ENCODE peak calls at places on chromosomes 16 and 17, in four cellular contexts. Z is PC-9, X is esophagus squamous epithelium, I is fibroblast of pulmonary artery. M is an unnamed sample.

GRCh38 chr16:74792225-74792624 is 17.6 kb upstream of the FA2H start:
- DNase-seq in I (no peak), Z (no peak), X (no peak), M (no peak)

GRCh38 chr16:55044366-55044975 is 113.8 kb downstream of the IRX5 start:
- DNase-seq in X (no peak), I (no peak), Z (no peak), M (no peak)

GRCh38 chr17:80663783-80664206 is 119.2 kb downstream of the RPTOR start:
- DNase-seq in X (no peak), I (peak; percentile 20), Z (no peak), M (no peak)

GRCh38 chr16:47666434-47666833 is 205.3 kb downstream of the PHKB start:
- DNase-seq in X (no peak), Z (no peak), I (no peak), M (no peak)

GRCh38 chr16:88348377-88349152 is 34.2 kb upstream of the ZNF469 start:
- DNase-seq in I (no peak), Z (no peak), X (no peak), M (no peak)

GRCh38 chr16:23514381-23515152 is 4.3 kb upstream of the GGA2 start:
- DNase-seq in I (no peak), Z (no peak), X (no peak), M (no peak)

GRCh38 chr16:7270823-7271222 is 61.8 kb upstream of the RBFOX1 start:
- DNase-seq in X (no peak), Z (no peak), I (no peak), M (no peak)

GRCh38 chr17:7747586-7747985 is 30.0 kb downstream of the DNAH2 start:
- DNase-seq in Z (no peak), I (peak; percentile 78), X (no peak), M (no peak)

GRCh38 chr17:17568772-17569195 is 22.7 kb downstream of the PEMT start:
- DNase-seq in X (no peak), I (peak; percentile 46), Z (peak; percentile 49), M (no peak)

GRCh38 chr17:47955497-47956461 is 1.9 kb downstream of the PRR15L start:
- DNase-seq in Z (no peak), I (no peak), X (no peak), M (no peak)

DNA sequence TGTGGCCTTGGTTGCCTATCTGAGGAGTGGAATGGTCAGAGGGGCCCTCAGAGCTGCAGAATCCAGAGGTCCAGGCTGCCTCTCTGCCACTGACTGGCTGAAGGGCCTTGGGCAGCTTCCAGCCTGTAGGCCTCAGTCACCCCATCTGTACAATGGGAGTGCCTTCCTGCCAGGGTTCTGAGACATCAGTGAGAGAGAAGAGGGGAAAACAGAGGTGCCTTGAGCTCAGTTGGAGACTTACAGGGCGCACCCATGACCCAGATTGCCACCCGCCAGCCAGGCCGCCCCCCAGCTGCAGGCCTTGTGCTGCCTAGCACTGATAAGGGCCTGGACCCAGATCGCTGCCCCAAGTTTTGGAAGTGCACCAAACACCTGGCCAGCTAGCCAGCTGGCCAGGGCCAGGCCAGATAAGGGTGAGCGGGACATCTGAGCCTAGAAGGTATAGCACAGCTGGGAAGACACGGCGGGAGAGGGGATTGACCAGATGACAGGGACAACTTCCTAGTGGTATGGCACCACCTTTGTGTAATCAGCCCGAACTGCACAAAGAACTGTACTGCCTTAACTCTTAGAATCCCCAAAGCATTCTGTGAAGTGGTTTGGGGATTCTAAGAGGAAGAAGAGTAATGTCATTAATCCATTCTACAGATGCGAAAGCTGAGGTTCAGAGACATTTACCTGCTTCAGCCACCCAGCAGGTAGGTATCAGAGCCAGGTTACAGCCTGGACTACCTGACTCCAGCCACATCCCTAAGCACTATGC is 1.4 kb downstream of the SLC4A1 start:
- DNase-seq in I (peak; percentile 7), X (no peak), Z (no peak), M (no peak)
- TF ChIP-seq CTCF in I (no peak), X (no peak), Z (no peak), M (no peak)

GRCh38 chr17:56316604-56317003 is 163.3 kb downstream of the ANKFN1 start:
- DNase-seq in I (no peak), Z (no peak), X (no peak), M (no peak)

GRCh38 chr17:56322991-56323390 is 169.7 kb downstream of the ANKFN1 start:
- DNase-seq in X (no peak), Z (peak; percentile 30), I (no peak), M (no peak)

GRCh38 chr17:56317351-56318208 is 164.3 kb downstream of the ANKFN1 start:
- DNase-seq in Z (no peak), I (peak; percentile 4), X (no peak), M (no peak)

GRCh38 chr17:56320443-56320842 is 167.2 kb downstream of the ANKFN1 start:
- DNase-seq in I (no peak), Z (no peak), X (no peak), M (no peak)

DNA sequence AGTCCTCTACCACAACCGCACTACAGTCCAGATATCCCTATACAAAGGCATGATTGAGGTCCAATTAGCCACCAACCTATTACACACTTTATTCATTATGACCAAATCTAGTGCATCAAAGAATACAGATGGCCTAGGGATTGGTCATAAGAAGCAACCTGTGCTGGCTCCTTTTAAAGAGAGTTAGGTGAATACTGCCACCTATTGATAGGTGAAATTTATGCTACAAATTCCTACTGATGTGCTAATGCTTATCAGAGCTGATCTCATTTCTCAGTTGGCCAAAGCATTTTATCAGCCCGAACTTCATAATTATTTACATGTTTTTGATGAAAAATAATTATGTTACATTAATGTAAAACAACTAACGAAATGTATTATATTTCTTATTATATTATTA is 166.3 kb downstream of the ANKFN1 start:
- DNase-seq in I (peak; percentile 51), X (no peak), Z (peak; percentile 46), M (peak; percentile 30)
- TF ChIP-seq CTCF in I (peak; percentile 37), X (peak; percentile 45), Z (peak; percentile 79), M (peak; percentile 74)

GRCh38 chr17:46020998-46021397 is 21.9 kb downstream of the STH start:
- DNase-seq in I (no peak), Z (no peak), X (no peak), M (no peak)
- TF ChIP-seq CTCF in I (no peak), Z (no peak), X (no peak), M (no peak)

GRCh38 chr17:58506354-58507080 is 7.9 kb downstream of the MTMR4 start:
- DNase-seq in I (no peak), X (no peak), Z (no peak), M (no peak)

GRCh38 chr17:58504826-58505351 is 9.5 kb downstream of the MTMR4 start:
- DNase-seq in Z (peak; percentile 11), I (no peak), X (no peak), M (no peak)

GRCh38 chr17:58510075-58510474 is 4.4 kb downstream of the MTMR4 start:
- DNase-seq in I (no peak), Z (peak; percentile 15), X (no peak), M (no peak)

GRCh38 chr17:58508341-58509067 is 5.9 kb downstream of the MTMR4 start:
- DNase-seq in X (no peak), I (no peak), Z (peak; percentile 26), M (no peak)

GRCh38 chr17:58507123-58507634 is 7.3 kb downstream of the MTMR4 start:
- DNase-seq in X (no peak), Z (peak; percentile 12), I (peak; percentile 16), M (no peak)
- TF ChIP-seq CTCF in X (no peak), Z (no peak), I (no peak), M (no peak)

GRCh38 chr16:58339452-58339938 is 44.7 kb upstream of the PRSS54 start:
- DNase-seq in I (peak; percentile 44), X (no peak), Z (no peak), M (no peak)

GRCh38 chr16:58333937-58334336 is 39.1 kb upstream of the PRSS54 start:
- DNase-seq in I (no peak), X (no peak), Z (no peak), M (no peak)

GRCh38 chr16:58338205-58338604 is 43.4 kb upstream of the PRSS54 start:
- DNase-seq in Z (no peak), I (no peak), X (no peak), M (no peak)

GRCh38 chr16:58337090-58337444 is 42.2 kb upstream of the PRSS54 start:
- DNase-seq in X (no peak), Z (no peak), I (no peak), M (no peak)

DNA sequence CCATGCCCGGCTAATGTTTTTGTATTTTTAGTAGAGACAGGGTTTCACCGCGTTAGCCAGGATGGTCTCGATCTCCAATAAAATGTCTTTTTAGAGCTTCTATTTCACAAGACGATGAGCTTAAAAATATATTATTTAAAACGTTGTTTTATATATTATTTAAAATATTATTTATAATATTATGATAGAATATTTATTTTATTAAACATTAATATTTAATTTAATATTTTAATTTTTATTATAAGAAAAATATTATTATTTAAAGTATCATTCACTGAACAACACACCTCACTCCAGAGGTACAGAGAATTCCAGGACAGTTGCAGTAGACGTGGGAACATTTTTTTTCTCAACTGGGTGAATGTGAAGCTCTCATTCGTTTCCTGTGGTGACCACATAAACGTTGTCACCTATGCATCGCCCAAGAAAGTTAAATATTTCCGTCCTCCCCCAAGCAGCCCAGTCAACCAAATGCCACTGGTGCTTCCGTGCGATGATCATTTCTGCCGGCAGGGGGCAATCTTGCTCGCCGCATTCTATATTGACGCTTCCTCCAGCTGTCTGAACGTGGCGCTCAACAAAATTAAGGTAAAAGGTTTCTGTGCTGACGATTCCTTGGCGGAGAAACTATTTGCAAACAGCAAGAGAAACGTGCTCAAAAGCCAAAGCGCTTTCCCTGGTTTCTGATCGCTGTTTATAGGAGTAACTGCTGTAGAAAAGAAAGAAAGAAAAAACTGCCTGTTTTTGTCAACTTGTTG is 41.7 kb upstream of the PRSS54 start:
- DNase-seq in X (no peak), I (peak; percentile 75), Z (peak; percentile 77), M (peak; percentile 25)
- TF ChIP-seq CTCF in X (peak; percentile 94), I (peak; percentile 95), Z (peak; percentile 93), M (peak; percentile 97)

GRCh38 chr17:11296994-11297393 is 56.0 kb downstream of the SHISA6 start:
- DNase-seq in X (no peak), Z (no peak), I (no peak), M (no peak)
- TF ChIP-seq CTCF in X (no peak), Z (peak; percentile 44), I (no peak), M (peak; percentile 62)

DNA sequence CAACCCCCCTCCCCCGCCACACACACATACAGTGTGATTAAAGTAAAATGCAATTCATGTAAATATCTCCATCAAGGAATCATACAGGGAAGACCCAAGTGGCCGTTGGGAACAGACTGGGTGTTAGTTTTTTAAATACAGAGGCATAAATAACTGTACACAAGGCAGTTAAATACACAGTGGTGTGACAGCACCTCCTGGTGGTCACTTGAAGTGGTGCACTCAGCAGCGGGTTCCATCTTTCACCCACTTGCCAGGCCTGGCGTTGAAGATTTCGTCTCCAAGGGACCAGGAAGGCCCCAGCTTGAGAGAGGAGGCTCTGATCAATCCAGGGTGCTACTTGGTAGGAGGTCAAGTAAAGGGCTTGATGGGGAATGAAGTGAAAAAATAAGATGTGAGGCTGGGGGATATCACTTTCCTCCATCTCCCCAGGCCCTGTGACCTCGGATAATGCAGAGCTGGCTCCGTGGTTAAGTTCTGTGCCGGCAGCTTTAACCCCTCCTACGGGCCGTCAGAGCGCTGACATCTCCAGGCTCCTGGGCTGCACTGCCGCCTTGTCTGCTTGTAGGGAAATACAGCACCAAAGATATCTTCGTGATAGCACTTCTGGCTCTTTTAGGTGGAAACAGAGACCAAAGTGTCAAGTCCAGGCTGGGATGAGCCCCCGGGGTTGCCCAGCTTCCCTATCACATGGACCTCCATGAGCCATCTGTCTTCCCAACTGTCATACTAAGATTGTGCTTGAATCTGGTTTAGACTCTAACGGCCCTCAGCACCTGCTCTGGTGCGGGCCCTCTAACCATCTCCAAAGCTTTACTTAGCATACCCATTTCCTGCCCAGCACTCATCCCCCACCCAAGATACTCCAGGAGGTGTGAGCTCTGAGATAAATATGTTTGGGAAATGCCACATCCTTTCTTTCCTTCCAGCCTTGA is 20.7 kb downstream of the LGALS9 start:
- DNase-seq in I (peak; percentile 65), X (no peak), Z (no peak), M (no peak)
- TF ChIP-seq CTCF in I (peak; percentile 68), X (peak; percentile 94), Z (peak; percentile 94), M (peak; percentile 74)